ENCODE peak calls at places on chromosomes 2 and 18, in ten cellular contexts. L is GM13976; N is Calu3; C is NCI-H774; R is hepatic stellate cell; P is MV-4-11; Y is activated naive CD8-positive, alpha-beta T cell treated with anti-CD3 and anti-CD28 coated beads for 36 hours; O is fibroblast of the aortic adventitia; E is SW480; F is AG08396. S is an unnamed sample.

GRCh38 chr2:127525692-127526141 is 572 bp downstream of the IWS1 start:
- DNase-seq in F (peak; percentile 50), Y (no peak), O (peak; percentile 74), C (peak; percentile 3), E (peak; percentile 38), R (peak; percentile 49), P (peak; percentile 31), N (no peak), L (no peak), S (no peak)

GRCh38 chr2:8488001-8488738 is 193.7 kb upstream of the ID2 start:
- DNase-seq in Y (peak; percentile 69), L (peak; percentile 85), F (no peak), P (peak; percentile 57), R (no peak), N (no peak), E (no peak), C (no peak), O (no peak), S (no peak)

GRCh38 chr2:3463914-3464313 is 55.4 kb downstream of the ADI1 start:
- DNase-seq in Y (no peak), L (no peak), O (no peak), C (no peak), N (no peak), F (no peak), P (no peak), R (no peak), E (no peak), S (no peak)

GRCh38 chr2:205216580-205216979 is 465.7 kb upstream of the NRP2 start:
- DNase-seq in O (peak; percentile 72), E (no peak), Y (no peak), C (no peak), N (no peak), L (no peak), P (no peak), F (no peak), R (no peak), S (no peak)

GRCh38 chr2:111094686-111095085 is 26.0 kb upstream of the BCL2L11 start:
- DNase-seq in C (no peak), L (no peak), P (no peak), N (no peak), R (no peak), Y (no peak), F (no peak), O (no peak), E (no peak), S (no peak)

GRCh38 chr2:106189325-106189724 is 4.8 kb downstream of the UXS1 start:
- DNase-seq in C (no peak), R (no peak), P (peak; percentile 86), Y (no peak), O (no peak), E (no peak), F (no peak), L (no peak), N (no peak), S (no peak)

GRCh38 chr2:5693288-5694015 is 1.3 kb downstream of the SOX11 start:
- DNase-seq in C (no peak), R (no peak), Y (no peak), N (no peak), P (no peak), F (peak; percentile 23), O (no peak), L (no peak), E (no peak), S (no peak)

GRCh38 chr18:47263828-47264314 is 12.4 kb upstream of the SKOR2 start:
- DNase-seq in L (no peak), R (no peak), P (no peak), C (no peak), E (no peak), Y (no peak), O (no peak), F (peak; percentile 43), N (no peak), S (no peak)

GRCh38 chr18:23528580-23529472 is 25.5 kb downstream of the RMC1 start:
- DNase-seq in O (peak; percentile 83), E (no peak), C (no peak), P (peak; percentile 91), R (no peak), Y (no peak), L (no peak), N (no peak), F (peak; percentile 50), S (no peak)

GRCh38 chr2:219441451-219442205 is 7.0 kb downstream of the SPEG start:
- DNase-seq in P (no peak), C (peak; percentile 30), N (peak; percentile 58), E (no peak), O (peak; percentile 48), F (peak; percentile 89), Y (peak; percentile 51), L (peak; percentile 73), R (peak; percentile 90), S (peak; percentile 14)

GRCh38 chr2:23386422-23387220 is 1.6 kb downstream of the KLHL29 start:
- DNase-seq in O (no peak), E (peak; percentile 46), Y (peak; percentile 23), N (peak; percentile 24), C (no peak), R (peak; percentile 69), P (no peak), F (peak; percentile 58), L (peak; percentile 61), S (no peak)

GRCh38 chr2:205375453-205375852 is 306.8 kb upstream of the NRP2 start:
- DNase-seq in N (no peak), P (no peak), L (no peak), Y (no peak), C (no peak), O (peak; percentile 33), F (no peak), E (no peak), R (no peak), S (no peak)

GRCh38 chr2:10236571-10237391 is 65.9 kb upstream of the HPCAL1 start:
- DNase-seq in O (no peak), Y (no peak), N (no peak), P (no peak), F (no peak), E (peak; percentile 20), L (no peak), C (no peak), R (no peak), S (no peak)

GRCh38 chr18:7158201-7158600 is 40.6 kb upstream of the LAMA1 start:
- DNase-seq in R (peak; percentile 75), Y (no peak), E (no peak), F (peak; percentile 48), O (peak; percentile 19), N (no peak), P (no peak), C (no peak), L (no peak), S (no peak)

GRCh38 chr18:48186084-48186798 is 222.9 kb downstream of the ZBTB7C start:
- DNase-seq in Y (no peak), F (no peak), R (no peak), P (no peak), N (no peak), L (no peak), O (no peak), C (no peak), E (no peak), S (no peak)

GRCh38 chr2:37616674-37616999 is 54.8 kb downstream of the CDC42EP3 start:
- DNase-seq in R (no peak), F (no peak), Y (no peak), O (peak; percentile 98), P (no peak), C (no peak), N (no peak), E (no peak), L (no peak), S (no peak)

GRCh38 chr2:2191110-2191707 is 139.9 kb downstream of the MYT1L start:
- DNase-seq in R (no peak), Y (no peak), F (no peak), E (no peak), L (no peak), P (no peak), N (no peak), O (no peak), C (no peak), S (no peak)

GRCh38 chr18:3397031-3397750 is 52.8 kb upstream of the TGIF1 start:
- DNase-seq in O (no peak), E (peak; percentile 24), P (no peak), L (no peak), R (no peak), Y (no peak), N (no peak), F (no peak), C (no peak), S (no peak)

GRCh38 chr2:138846216-138846821 is 66.1 kb upstream of the NXPH2 start:
- DNase-seq in C (no peak), Y (no peak), L (peak; percentile 37), R (peak; percentile 4), O (peak; percentile 31), P (peak; percentile 37), N (peak; percentile 6), E (peak; percentile 33), F (peak; percentile 14), S (peak; percentile 11)

GRCh38 chr2:184039493-184039892 is 558.8 kb upstream of the ZNF804A start:
- DNase-seq in E (no peak), O (no peak), Y (no peak), C (no peak), N (no peak), P (no peak), L (no peak), R (no peak), F (no peak), S (no peak)

GRCh38 chr2:237459741-237460174 is 27.3 kb upstream of the MLPH start:
- DNase-seq in P (no peak), C (no peak), Y (no peak), N (no peak), F (peak; percentile 71), E (peak; percentile 53), L (no peak), R (peak; percentile 51), O (peak; percentile 85), S (peak; percentile 6)

GRCh38 chr2:235390108-235390815 is 103.6 kb upstream of the AGAP1 start:
- DNase-seq in Y (peak; percentile 50), L (no peak), N (peak; percentile 53), C (no peak), R (no peak), P (peak; percentile 92), E (peak; percentile 29), F (peak; percentile 37), O (peak; percentile 2), S (no peak)

GRCh38 chr2:174337337-174338154 is 2.8 kb downstream of the SP9 start:
- DNase-seq in L (peak; percentile 60), E (peak; percentile 37), O (no peak), C (no peak), F (no peak), N (no peak), R (no peak), P (no peak), Y (peak; percentile 41), S (peak; percentile 19)

GRCh38 chr2:160332318-160332717 is 132.2 kb upstream of the ITGB6 start:
- DNase-seq in L (no peak), O (peak; percentile 48), C (no peak), E (no peak), P (peak; percentile 59), N (no peak), Y (no peak), R (peak; percentile 8), F (no peak), S (no peak)

GRCh38 chr18:6650756-6651155 is 78.8 kb upstream of the ARHGAP28 start:
- DNase-seq in F (no peak), E (no peak), O (no peak), Y (no peak), L (no peak), C (no peak), R (no peak), P (no peak), N (no peak), S (no peak)

GRCh38 chr2:1262609-1263008 is 150.7 kb upstream of the TPO start:
- DNase-seq in E (no peak), P (no peak), L (no peak), Y (no peak), N (no peak), C (no peak), R (no peak), F (no peak), O (no peak), S (no peak)

GRCh38 chr2:230234845-230235244 is 9.3 kb downstream of the SP140 start:
- DNase-seq in F (no peak), Y (no peak), R (no peak), P (no peak), E (no peak), O (no peak), C (no peak), N (no peak), L (peak; percentile 26), S (no peak)

GRCh38 chr2:241796610-241797138 is 12.3 kb upstream of the NEU4 start:
- DNase-seq in L (no peak), E (no peak), P (no peak), Y (no peak), R (no peak), C (no peak), O (no peak), N (no peak), F (no peak), S (no peak)